ENCODE peak calls at places on chromosomes 13 and 19, in ten cellular contexts. V is mucosa of descending colon, B is coronary artery, F is IMR-90, Y is A549, H is dorsolateral prefrontal cortex, J is astrocyte, C is epithelial cell of esophagus, S is lower leg skin, W is fibroblast of mammary gland. O is an unnamed sample.

GRCh38 chr13:110333837-110334236 is 26.8 kb downstream of the COL4A2 start:
- DNase-seq in W (no peak), B (no peak), F (no peak), C (no peak), V (no peak), H (no peak), S (no peak), J (no peak), Y (no peak), O (no peak)

GRCh38 chr13:52786747-52787146 is 47.1 kb upstream of the CNMD start:
- DNase-seq in V (no peak), B (no peak), S (no peak), H (peak; percentile 72), W (no peak), F (no peak), Y (no peak), J (no peak), C (no peak), O (no peak)

GRCh38 chr19:40605201-40605971 is 4.2 kb downstream of the LTBP4 start:
- DNase-seq in V (peak; percentile 93), S (peak; percentile 78), Y (peak; percentile 96), C (peak; percentile 97), F (peak; percentile 31), B (peak; percentile 81), J (peak; percentile 51), W (peak; percentile 53), H (peak; percentile 77), O (no peak)

GRCh38 chr19:19606021-19606420 is 12.5 kb downstream of the PBX4 start:
- DNase-seq in F (peak; percentile 10), B (no peak), C (peak; percentile 97), W (no peak), Y (peak; percentile 62), S (no peak), J (peak; percentile 20), V (peak; percentile 77), H (no peak), O (no peak)

GRCh38 chr13:110341445-110342247 is 34.6 kb downstream of the COL4A2 start:
- DNase-seq in J (peak; percentile 60), S (no peak), V (no peak), Y (no peak), C (no peak), W (no peak), F (peak; percentile 92), H (no peak), B (peak; percentile 74), O (no peak)

GRCh38 chr13:107121793-107122192 is 553.9 kb upstream of the ARGLU1 start:
- DNase-seq in V (no peak), B (no peak), S (no peak), W (no peak), F (no peak), Y (no peak), H (no peak), C (no peak), J (no peak), O (no peak)

GRCh38 chr19:5038631-5039271 is 69.8 kb downstream of the KDM4B start:
- DNase-seq in V (peak; percentile 23), H (no peak), J (no peak), C (peak; percentile 41), S (no peak), Y (peak; percentile 54), B (no peak), F (peak; percentile 24), W (peak; percentile 37), O (no peak)

GRCh38 chr13:24670927-24671326 is 9.3 kb upstream of the ATP12A start:
- DNase-seq in V (peak; percentile 59), S (no peak), F (no peak), H (no peak), Y (peak; percentile 60), J (no peak), C (no peak), B (no peak), W (no peak), O (no peak)

DNA sequence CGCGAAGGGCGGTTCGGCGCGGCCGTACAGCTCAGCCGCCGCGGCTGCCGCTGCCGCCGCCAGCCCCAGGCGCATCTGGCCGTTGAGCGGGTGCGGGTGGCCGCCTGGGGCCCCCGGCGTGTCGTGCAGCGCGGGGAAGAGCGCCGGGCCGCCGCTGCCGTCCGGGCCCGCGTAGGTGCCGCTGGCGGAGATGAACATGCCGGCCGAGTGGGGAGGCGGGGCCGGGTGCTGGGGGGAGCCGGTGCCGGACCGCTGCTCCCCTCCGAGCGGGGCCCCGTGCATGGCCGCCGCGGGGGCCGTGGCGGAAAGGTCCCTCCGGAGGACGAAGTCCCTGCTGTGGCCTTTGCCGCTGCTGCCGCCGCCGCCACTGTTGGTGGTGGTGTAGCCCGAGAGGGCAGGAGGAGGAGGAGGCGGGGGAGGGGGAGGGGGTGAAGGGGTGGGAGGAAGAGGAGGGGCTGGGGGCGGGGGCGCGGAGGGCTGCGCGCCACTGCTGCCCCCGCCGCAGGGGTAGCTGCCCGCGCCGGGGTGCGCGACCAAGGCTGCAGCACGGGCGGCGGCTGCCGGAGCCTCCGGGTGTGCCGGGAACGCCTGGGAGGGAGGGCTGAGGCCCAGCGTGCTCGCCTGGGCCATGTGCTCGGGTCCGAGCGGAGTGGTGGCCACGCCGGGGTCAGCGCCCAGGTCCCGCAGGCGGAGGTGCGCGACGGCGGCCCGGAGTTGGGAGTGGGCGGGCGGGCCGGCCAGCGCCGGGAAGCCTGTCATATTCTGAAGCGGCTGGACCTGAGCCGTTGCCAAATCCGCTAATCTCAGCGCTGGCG is 599 bp downstream of the ZIC5 start:
- DNase-seq in B (no peak), V (no peak), C (no peak), W (no peak), S (no peak), J (no peak), F (no peak), H (no peak), Y (peak; percentile 61), O (no peak)
- H3K4me3 ChIP-seq in B (peak overlapping the region; percentile 66), V (no peak overlapping the region), C (no peak overlapping the region), W (no peak overlapping the region), S (no peak overlapping the region), J (peak overlapping the region; percentile 47), F (no peak overlapping the region), H (peak overlapping the region; percentile 47), Y (peak overlapping the region; percentile 95), O (peak overlapping the region; percentile 56)

GRCh38 chr19:49361438-49362047 is 673 bp downstream of the TEAD2 start:
- DNase-seq in J (peak; percentile 65), B (peak; percentile 86), S (peak; percentile 55), Y (peak; percentile 91), C (peak; percentile 62), W (peak; percentile 69), F (peak; percentile 80), V (peak; percentile 80), H (no peak), O (no peak)

GRCh38 chr19:49364083-49364687 is 508 bp downstream of the DKKL1 start:
- DNase-seq in S (no peak), F (no peak), Y (no peak), V (no peak), C (no peak), B (no peak), J (no peak), H (no peak), W (no peak), O (no peak)

GRCh38 chr19:49362926-49363264 is 679 bp upstream of the TEAD2 start:
- DNase-seq in Y (no peak), W (no peak), F (peak; percentile 45), B (no peak), J (peak; percentile 47), C (no peak), V (peak; percentile 38), H (no peak), S (no peak), O (no peak)

GRCh38 chr19:49362048-49362925 is at the start of gene TEAD2:
- DNase-seq in Y (peak; percentile 55), F (peak; percentile 47), S (no peak), V (peak; percentile 74), J (peak; percentile 39), W (peak; percentile 22), C (peak; percentile 54), B (peak; percentile 86), H (no peak), O (no peak)

DNA sequence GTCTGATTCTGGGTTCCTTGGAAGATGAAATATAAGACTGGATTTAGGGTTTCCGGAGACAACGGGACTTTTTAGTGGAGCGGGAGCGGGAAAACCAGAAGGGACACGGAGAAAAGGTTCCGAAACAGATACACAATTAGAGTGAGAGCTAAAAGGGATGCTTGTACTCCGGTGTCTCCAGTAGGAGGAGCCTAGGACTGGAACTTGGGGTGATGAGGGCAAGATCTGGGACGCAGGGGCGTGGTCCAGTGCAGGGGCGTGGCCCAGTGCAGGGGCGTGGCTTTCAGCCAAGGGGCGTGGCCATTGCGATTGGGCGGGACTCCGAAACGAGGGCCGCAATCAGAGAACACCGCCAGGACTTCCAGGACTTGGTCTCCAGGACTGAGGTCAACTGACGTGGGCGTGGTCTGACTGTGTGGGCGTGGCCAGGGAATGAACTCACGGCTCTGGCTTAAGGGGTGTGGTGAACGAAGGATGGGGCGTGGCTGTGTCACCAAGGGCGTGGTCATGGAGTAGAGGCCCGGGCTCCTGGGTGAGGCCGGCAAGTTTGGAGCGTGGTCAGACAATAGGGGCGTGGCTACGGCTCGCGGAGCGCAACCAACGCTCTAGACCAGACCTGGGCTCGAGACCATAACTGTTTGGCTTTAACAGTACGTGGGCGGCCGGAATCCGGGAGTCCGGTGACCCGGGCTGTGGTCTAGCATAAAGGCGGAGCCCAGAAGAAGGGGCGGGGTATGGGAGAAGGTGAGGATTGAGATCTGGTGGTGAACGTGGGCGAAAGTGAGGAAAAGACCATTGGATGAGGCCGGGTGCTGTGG is at the start of gene DKKL1:
- DNase-seq in C (peak; percentile 99), H (no peak), S (peak; percentile 98), V (peak; percentile 100), Y (peak; percentile 100), B (peak; percentile 99), J (peak; percentile 94), F (peak; percentile 99), W (peak; percentile 99), O (peak; percentile 99)
- H3K4me3 ChIP-seq in C (peak within 1 kb of the TSS; percentile 75), H (peak within 1 kb of the TSS; percentile 42), S (no peak within 1 kb of the TSS), V (no peak within 1 kb of the TSS), Y (peak within 1 kb of the TSS; percentile 88), B (peak within 1 kb of the TSS; percentile 85), J (peak within 1 kb of the TSS; percentile 94), F (peak within 1 kb of the TSS; percentile 82), W (peak within 1 kb of the TSS; percentile 80), O (peak within 1 kb of the TSS; percentile 86)

GRCh38 chr13:113427562-113428468 is 25.5 kb downstream of the ADPRHL1 start:
- DNase-seq in J (no peak), Y (no peak), S (no peak), F (peak; percentile 45), W (peak; percentile 31), V (no peak), B (no peak), H (no peak), C (peak; percentile 14), O (no peak)

GRCh38 chr13:113425931-113426590 is 27.2 kb downstream of the ADPRHL1 start:
- DNase-seq in F (no peak), V (no peak), J (no peak), B (no peak), C (no peak), Y (no peak), S (no peak), H (no peak), W (peak; percentile 64), O (no peak)

GRCh38 chr13:113428871-113429607 is 24.2 kb downstream of the ADPRHL1 start:
- DNase-seq in H (no peak), F (no peak), S (no peak), J (no peak), Y (no peak), C (no peak), B (no peak), W (no peak), V (no peak), O (no peak)

GRCh38 chr13:113428469-113428865 is 24.8 kb downstream of the ADPRHL1 start:
- DNase-seq in C (no peak), H (no peak), W (no peak), S (no peak), B (no peak), J (no peak), F (no peak), Y (no peak), V (no peak), O (no peak)

DNA sequence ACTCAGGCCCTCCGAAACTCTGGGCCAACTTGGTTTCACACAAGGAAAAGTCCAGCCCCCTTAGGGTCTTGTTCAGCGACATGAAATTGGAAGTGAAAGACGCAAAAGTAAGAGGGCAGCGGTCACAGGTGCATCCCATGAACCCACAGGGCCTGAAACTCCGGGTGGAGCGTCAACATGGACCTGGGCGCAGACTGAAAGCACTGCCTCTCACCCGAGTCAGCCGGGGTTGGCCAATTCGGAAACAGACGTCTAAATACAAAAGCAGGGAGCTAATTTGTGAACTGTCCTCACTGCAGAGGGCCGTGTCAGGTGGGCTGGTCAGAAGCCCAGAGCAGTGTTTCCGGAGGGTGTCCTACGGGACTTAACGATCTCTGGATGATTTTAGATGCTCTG is 26.7 kb downstream of the ADPRHL1 start:
- DNase-seq in V (no peak), J (no peak), S (no peak), C (no peak), B (no peak), W (no peak), H (no peak), Y (no peak), F (no peak), O (no peak)
- H3K4me3 ChIP-seq in V (no peak overlapping the region), J (no peak overlapping the region), S (no peak overlapping the region), C (no peak overlapping the region), B (no peak overlapping the region), W (no peak overlapping the region), H (no peak overlapping the region), Y (no peak overlapping the region), F (no peak overlapping the region), O (no peak overlapping the region)

DNA sequence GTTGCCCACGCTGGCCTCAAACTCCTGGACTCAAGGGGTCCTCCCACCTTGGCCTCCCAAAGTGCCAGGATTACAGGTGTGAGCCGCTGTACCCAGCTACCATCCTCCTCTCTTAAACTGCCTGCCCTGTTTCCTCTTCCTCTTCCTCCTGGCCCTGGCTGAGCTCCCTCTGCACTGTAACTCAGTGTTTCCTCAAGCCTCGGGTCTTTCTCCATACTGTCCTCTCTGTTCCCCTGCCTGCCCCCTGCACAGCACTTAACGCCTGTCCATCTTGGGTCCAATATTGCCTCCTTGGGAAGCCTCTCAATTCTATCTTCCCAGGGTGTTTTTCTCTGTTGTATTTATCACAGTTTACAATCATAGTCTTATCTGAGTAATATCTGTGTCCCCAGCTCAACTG is 6.1 kb downstream of the LIPE start:
- DNase-seq in H (no peak), J (no peak), Y (no peak), W (no peak), B (no peak), C (no peak), F (no peak), V (no peak), S (no peak), O (no peak)
- H3K4me3 ChIP-seq in H (no peak overlapping the region), J (no peak overlapping the region), Y (no peak overlapping the region), W (no peak overlapping the region), B (no peak overlapping the region), C (no peak overlapping the region), F (no peak overlapping the region), V (no peak overlapping the region), S (no peak overlapping the region), O (no peak overlapping the region)